ENCODE peak calls at places on chromosomes 6 and 20, in four cellular contexts. O is kidney tubule cell, C is germinal center, E is AG08396. B is an unnamed sample.

GRCh38 chr20:63538204-63539091 is 1.3 kb upstream of the PTK6 start:
- DNase-seq in C (no peak), O (peak), E (no peak), B (no peak)

GRCh38 chr6:169863149-169863525 is 111.7 kb downstream of the ERMARD start:
- DNase-seq in C (no peak), E (no peak), O (no peak), B (no peak)

GRCh38 chr20:17928211-17928611 is 40.4 kb downstream of the SNX5 start:
- DNase-seq in C (no peak), E (no peak), O (no peak), B (no peak)

GRCh38 chr20:9166153-9166780 is 97.4 kb downstream of the PLCB4 start:
- DNase-seq in E (no peak), C (no peak), O (peak), B (no peak)

GRCh38 chr20:44028868-44029847 is 114.5 kb downstream of the TOX2 start:
- DNase-seq in C (no peak), O (no peak), E (no peak), B (no peak)

GRCh38 chr6:145898376-145898775 is 65.8 kb downstream of the SHPRH start:
- DNase-seq in O (peak), E (no peak), C (no peak), B (no peak)

GRCh38 chr20:46844965-46845364 is 49.7 kb upstream of the EYA2 start:
- DNase-seq in E (no peak), C (no peak), O (no peak), B (no peak)

GRCh38 chr6:159761135-159761872 is 541 bp upstream of the ACAT2 start:
- DNase-seq in C (peak), O (peak), E (no peak), B (peak)

GRCh38 chr20:21390768-21391167 is 6.6 kb downstream of the NKX2-4 start:
- DNase-seq in E (no peak), O (no peak), C (no peak), B (no peak)

GRCh38 chr20:3135507-3136070 is 24.1 kb downstream of the FASTKD5 start:
- DNase-seq in O (peak), E (no peak), C (no peak), B (no peak)

GRCh38 chr6:63637865-63638445 is 2.4 kb downstream of the PHF3 start:
- DNase-seq in C (no peak), O (no peak), E (no peak), B (no peak)

GRCh38 chr20:59994697-59995122 is 36.5 kb downstream of the CDH26 start:
- DNase-seq in E (no peak), C (no peak), O (peak), B (no peak)

GRCh38 chr20:362271-363254 is 15.7 kb downstream of the NRSN2 start:
- DNase-seq in E (peak), O (peak), C (no peak), B (peak)

GRCh38 chr6:145119091-145119490 is 616.2 kb downstream of the EPM2A start:
- DNase-seq in E (no peak), C (no peak), O (no peak), B (no peak)

GRCh38 chr6:54758340-54758739 is 88.2 kb upstream of the FAM83B start:
- DNase-seq in O (no peak), E (no peak), C (no peak), B (no peak)

GRCh38 chr6:112502348-112503130 is 155.4 kb downstream of the RFPL4B start:
- DNase-seq in C (no peak), E (peak), O (no peak), B (no peak)

GRCh38 chr6:44701038-44701636 is 313.6 kb downstream of the CDC5L start:
- DNase-seq in O (no peak), E (no peak), C (no peak), B (no peak)

GRCh38 chr6:147642458-147642857 is 134.0 kb downstream of the SAMD5 start:
- DNase-seq in O (no peak), E (peak), C (no peak), B (no peak)

GRCh38 chr6:30260036-30260504 is 46.9 kb upstream of the TRIM26 start:
- DNase-seq in E (no peak), O (peak), C (peak), B (no peak)

GRCh38 chr6:141874930-141875602 is 257.7 kb upstream of the GJE1 start:
- DNase-seq in E (no peak), O (peak), C (no peak), B (no peak)

GRCh38 chr6:142218441-142218840 is 71.4 kb downstream of the VTA1 start:
- DNase-seq in E (no peak), C (no peak), O (no peak), B (no peak)

GRCh38 chr20:9407805-9408421 is 106.5 kb upstream of the LAMP5 start:
- DNase-seq in E (peak), C (peak), O (peak), B (peak)